ENCODE peak calls at places on chromosomes 13 and 19, in seven cellular contexts. W is hepatocyte, U is transverse colon, N is psoas muscle, A is left ventricle myocardium inferior, H is thoracic aorta, J is K562. Y is an unnamed sample. For H3K27me3, the result is how much of the 10 kb centered on the place peaks cover.

GRCh38 chr19:29122185-29122584 is 90.8 kb downstream of the UQCRFS1 start:
- DNase-seq in A (no peak), H (no peak), U (no peak), N (no peak), J (no peak), W (no peak), Y (no peak)

GRCh38 chr19:7932930-7933300 is 7.0 kb upstream of the CTXN1 start:
- DNase-seq in U (no peak), N (no peak), A (no peak), W (no peak), J (no peak), H (no peak), Y (no peak)

GRCh38 chr19:10026744-10027143 is 13.5 kb downstream of the RDH8 start:
- DNase-seq in N (no peak), H (no peak), J (no peak), A (no peak), U (no peak), W (no peak), Y (no peak)

GRCh38 chr13:20451397-20451796 is 74.3 kb downstream of the CRYL1 start:
- DNase-seq in N (no peak), A (no peak), W (no peak), J (no peak), U (no peak), H (no peak), Y (no peak)

GRCh38 chr19:12891553-12892021 is 627 bp downstream of the GCDH start:
- DNase-seq in N (no peak), U (no peak), A (no peak), J (peak), H (no peak), W (no peak), Y (no peak)

GRCh38 chr13:48527955-48528354 is 4.9 kb downstream of the RCBTB2 start:
- DNase-seq in U (no peak), J (no peak), H (no peak), A (no peak), W (no peak), N (no peak), Y (no peak)

GRCh38 chr19:44890366-44891015 is 563 bp upstream of the TOMM40 start:
- DNase-seq in H (peak), J (peak), W (peak), U (no peak), N (no peak), A (no peak), Y (peak)

GRCh38 chr19:410243-410781 is 1.4 kb upstream of the C2CD4C start:
- DNase-seq in A (no peak), H (no peak), J (no peak), N (no peak), W (no peak), U (no peak), Y (peak)

GRCh38 chr19:33416307-33417215 is 43.1 kb downstream of the CEBPG start:
- DNase-seq in H (no peak), W (peak), A (peak), N (no peak), U (peak), J (peak), Y (peak)

GRCh38 chr13:38872693-38873092 is 117.9 kb downstream of the STOML3 start:
- DNase-seq in N (peak), A (no peak), W (peak), U (peak), J (peak), H (no peak), Y (no peak)

GRCh38 chr13:60162096-60162495 is 1.6 kb downstream of the DIAPH3 start:
- DNase-seq in N (no peak), A (no peak), W (no peak), H (no peak), U (no peak), J (no peak), Y (no peak)

GRCh38 chr13:81334481-81334880 is 993.6 kb upstream of the SPRY2 start:
- DNase-seq in N (no peak), J (no peak), U (no peak), A (no peak), H (no peak), W (no peak), Y (no peak)

GRCh38 chr13:46119883-46120614 is 15.2 kb upstream of the CPB2 start:
- DNase-seq in J (peak), H (no peak), W (peak), A (no peak), N (no peak), U (no peak), Y (no peak)

GRCh38 chr19:38730731-38731589 is 13.3 kb downstream of the CAPN12 start:
- DNase-seq in J (no peak), U (no peak), A (no peak), H (no peak), N (no peak), W (no peak), Y (no peak)

GRCh38 chr19:31285744-31286143 is 63.5 kb downstream of the TSHZ3 start:
- DNase-seq in W (no peak), N (no peak), H (no peak), A (no peak), U (no peak), J (no peak), Y (no peak)

GRCh38 chr13:106151056-106151699 is 384.3 kb downstream of the EFNB2 start:
- DNase-seq in N (no peak), H (no peak), A (no peak), W (peak), U (peak), J (no peak), Y (no peak)

GRCh38 chr13:80924596-80924995 is 583.7 kb upstream of the SPRY2 start:
- DNase-seq in A (no peak), N (no peak), H (no peak), J (no peak), U (no peak), W (no peak), Y (no peak)

GRCh38 chr19:15538774-15539173 is 30.4 kb downstream of the CYP4F22 start:
- DNase-seq in H (no peak), N (no peak), A (no peak), J (no peak), W (no peak), U (no peak), Y (no peak)

GRCh38 chr19:28633223-28634030 is 579.5 kb downstream of the UQCRFS1 start:
- DNase-seq in H (no peak), U (peak), A (no peak), J (peak), N (peak), W (peak), Y (no peak)

GRCh38 chr19:2653717-2654584 is 48.5 kb downstream of the GNG7 start:
- DNase-seq in H (no peak), N (no peak), A (no peak), W (no peak), U (no peak), J (no peak), Y (no peak)

GRCh38 chr19:57914517-57914916 is 1.9 kb downstream of the ZNF417 start:
- DNase-seq in A (no peak), J (no peak), W (peak), H (no peak), U (no peak), N (no peak), Y (no peak)

GRCh38 chr13:48731957-48732569 is 78.3 kb downstream of the CYSLTR2 start:
- DNase-seq in N (peak), H (no peak), W (peak), A (peak), J (peak), U (peak), Y (peak)

GRCh38 chr13:26967119-26968038 is 204.2 kb downstream of the USP12 start:
- DNase-seq in U (no peak), W (no peak), J (no peak), A (peak), H (no peak), N (no peak), Y (peak)

GRCh38 chr19:14164724-14165493 is 28.5 kb upstream of the ASF1B start:
- DNase-seq in J (no peak), W (no peak), U (no peak), N (no peak), H (no peak), A (no peak), Y (no peak)

GRCh38 chr19:10694706-10695105 is 6.5 kb upstream of the QTRT1 start:
- DNase-seq in W (no peak), U (no peak), J (no peak), H (no peak), N (no peak), A (no peak), Y (no peak)

GRCh38 chr13:82506805-82507404 is 1375.4 kb downstream of the SLITRK1 start:
- DNase-seq in A (no peak), J (no peak), H (no peak), U (no peak), W (no peak), N (no peak), Y (no peak)

GRCh38 chr13:64130170-64130569 is 2714.5 kb upstream of the PCDH20 start:
- DNase-seq in U (no peak), W (no peak), A (no peak), J (no peak), H (no peak), N (no peak), Y (no peak)

GRCh38 chr13:41658057-41658642 is 200.8 kb downstream of the RGCC start:
- DNase-seq in U (no peak), H (no peak), W (no peak), A (no peak), N (no peak), J (no peak), Y (no peak)

GRCh38 chr19:17421942-17422341 is 2.1 kb downstream of the MVB12A start:
- DNase-seq in A (no peak), N (no peak), J (no peak), W (no peak), H (no peak), U (no peak), Y (no peak)

GRCh38 chr19:46959962-46960556 is 59.6 kb upstream of the NPAS1 start:
- DNase-seq in W (no peak), H (no peak), A (no peak), N (no peak), U (no peak), J (no peak), Y (no peak)

GRCh38 chr13:99969368-99969933 is 2.1 kb downstream of the ZIC5 start:
- DNase-seq in J (peak), W (no peak), A (no peak), U (no peak), N (no peak), H (no peak), Y (no peak)
- H3K27me3 ChIP-seq in J (under half), W (half or more), A (half or more), U (half or more), N (half or more), H (under half), Y (half or more)

GRCh38 chr13:109385161-109385560 is 401.2 kb downstream of the IRS2 start:
- DNase-seq in J (no peak), W (peak), U (no peak), H (no peak), A (no peak), N (no peak), Y (no peak)
- H3K27ac ChIP-seq in J (no peak), W (no peak), U (no peak), H (no peak), A (no peak), N (no peak), Y (no peak)

GRCh38 chr19:35722461-35722860 is 4.7 kb downstream of the KMT2B start:
- DNase-seq in U (no peak), W (no peak), A (no peak), J (no peak), N (no peak), H (no peak), Y (no peak)
- H3K4me3 ChIP-seq in U (no peak), W (no peak), A (no peak), J (no peak), N (no peak), H (no peak), Y (no peak)

GRCh38 chr13:114108894-114109293 is 23.5 kb downstream of the RASA3 start:
- DNase-seq in W (no peak), H (no peak), J (no peak), U (peak), N (peak), A (no peak), Y (peak)
- H3K27me3 ChIP-seq in W (under half), H (under half), J (under half), U (under half), N (under half), A (under half), Y (under half)

DNA sequence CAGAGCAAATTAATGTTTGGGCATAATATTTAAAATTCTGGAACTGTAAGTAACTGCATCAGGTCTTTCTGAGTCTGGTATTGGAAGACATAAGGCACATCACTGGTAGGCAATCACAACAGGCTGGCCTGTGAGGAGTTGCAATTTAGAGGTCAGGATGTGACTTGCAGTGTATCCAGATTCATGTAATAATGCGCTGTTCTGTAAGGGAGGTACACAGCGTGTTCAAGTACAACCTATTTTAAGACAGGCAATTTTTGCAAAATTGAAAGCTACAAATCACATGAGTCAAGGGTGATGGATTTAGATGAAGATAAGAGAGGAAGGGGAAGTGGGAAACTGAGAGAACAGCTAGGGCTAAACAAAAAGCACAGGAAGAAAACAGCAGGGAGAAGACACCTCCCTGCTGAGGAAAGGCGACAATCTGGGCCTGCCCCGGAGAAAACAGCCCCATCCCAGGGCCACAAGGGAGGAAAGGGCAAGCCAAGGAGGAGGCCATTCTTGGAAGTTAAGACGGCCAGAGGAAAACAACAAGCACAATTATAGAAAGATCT is 138.1 kb downstream of the LACC1 start:
- DNase-seq in J (no peak), A (peak), U (no peak), N (no peak), W (no peak), H (no peak), Y (no peak)
- H3K27ac ChIP-seq in J (no peak), A (peak), U (no peak), N (no peak), W (no peak), H (no peak), Y (peak)

DNA sequence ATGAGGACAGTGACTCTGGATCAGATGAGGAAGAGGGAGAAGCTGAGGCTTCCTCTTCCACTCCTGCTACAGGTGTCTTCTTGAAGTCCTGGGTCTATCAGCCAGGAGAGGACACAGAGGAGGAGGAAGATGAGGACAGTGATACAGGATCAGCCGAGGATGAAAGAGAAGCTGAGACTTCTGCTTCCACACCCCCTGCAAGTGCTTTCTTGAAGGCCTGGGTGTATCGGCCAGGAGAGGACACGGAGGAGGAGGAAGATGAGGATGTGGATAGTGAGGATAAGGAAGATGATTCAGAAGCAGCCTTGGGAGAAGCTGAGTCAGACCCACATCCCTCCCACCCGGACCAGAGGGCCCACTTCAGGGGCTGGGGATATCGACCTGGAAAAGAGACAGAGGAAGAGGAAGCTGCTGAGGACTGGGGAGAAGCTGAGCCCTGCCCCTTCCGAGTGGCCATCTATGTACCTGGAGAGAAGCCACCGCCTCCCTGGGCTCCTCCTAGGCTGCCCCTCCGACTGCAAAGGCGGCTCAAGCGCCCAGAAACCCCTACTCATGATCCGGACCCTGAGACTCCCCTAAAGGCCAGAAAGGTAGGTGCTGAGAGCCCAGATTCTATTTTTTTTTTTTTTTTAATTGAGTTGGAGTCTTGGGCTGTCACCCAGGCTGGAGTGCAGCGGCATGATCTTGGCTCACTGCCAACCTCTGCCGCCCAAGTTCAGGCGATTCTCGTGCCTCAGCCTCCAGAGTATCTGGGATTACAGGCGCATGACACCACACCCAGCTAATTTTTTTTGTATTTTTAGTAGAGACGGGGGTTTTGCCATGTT is 2.3 kb downstream of the PPP1R15A start:
- DNase-seq in J (peak), N (peak), W (no peak), U (peak), A (no peak), H (no peak), Y (peak)
- H3K4me3 ChIP-seq in J (peak), N (peak), W (peak), U (peak), A (peak), H (peak), Y (peak)

GRCh38 chr19:4522291-4523002 is 4.2 kb upstream of the PLIN4 start:
- DNase-seq in H (no peak), U (no peak), J (no peak), W (no peak), N (no peak), A (no peak), Y (no peak)

GRCh38 chr19:4528843-4529242 is 6.2 kb downstream of the PLIN5 start:
- DNase-seq in U (no peak), H (no peak), N (no peak), A (no peak), W (no peak), J (no peak), Y (no peak)

GRCh38 chr19:4523306-4524110 is 5.2 kb upstream of the PLIN4 start:
- DNase-seq in J (peak), N (peak), U (peak), W (no peak), H (no peak), A (peak), Y (peak)

GRCh38 chr19:4524808-4525562 is 6.7 kb upstream of the PLIN4 start:
- DNase-seq in W (peak), N (peak), H (no peak), A (peak), U (peak), J (peak), Y (peak)

GRCh38 chr19:4525563-4526002 is 7.3 kb upstream of the PLIN4 start:
- DNase-seq in A (no peak), H (no peak), U (no peak), W (no peak), N (no peak), J (no peak), Y (no peak)
- H3K27me3 ChIP-seq in A (under half), H (under half), U (under half), W (under half), N (under half), J (under half), Y (under half)

Y was measured in heart left ventricle.